ENCODE peak calls at places on chromosomes 2 and 18, in seven cellular contexts. Y, L, K, S, Q, X and T are unnamed samples.
A peak's percentile ranks its signal among the peaks of the same experiment; 100 is the strongest.

GRCh38 chr2:43328157-43328556 is 101.8 kb upstream of the ZFP36L2 start:
- DNase-seq in K (no peak), Q (no peak), L (no peak), S (no peak), X (peak; percentile 84), Y (no peak), T (no peak)

GRCh38 chr18:7957297-7957696 is 390.2 kb downstream of the PTPRM start:
- DNase-seq in Q (no peak), K (no peak), L (no peak), Y (no peak), X (no peak), S (no peak), T (no peak)

GRCh38 chr2:20803287-20803686 is 19.6 kb downstream of the LDAH start:
- DNase-seq in X (no peak), K (no peak), Q (no peak), L (no peak), Y (no peak), S (no peak), T (no peak)

GRCh38 chr2:108925286-108925685 is 63.7 kb downstream of the EDAR start:
- DNase-seq in L (no peak), X (peak; percentile 35), K (no peak), Y (no peak), S (no peak), Q (no peak), T (no peak)

GRCh38 chr2:79453918-79454317 is 58.9 kb upstream of the CTNNA2 start:
- DNase-seq in K (no peak), X (no peak), Q (no peak), L (no peak), Y (peak; percentile 1), S (no peak), T (peak; percentile 4)

GRCh38 chr2:169966449-169966848 is 139.2 kb downstream of the UBR3 start:
- DNase-seq in K (no peak), Q (no peak), S (no peak), Y (no peak), L (no peak), X (no peak), T (no peak)

GRCh38 chr2:69139778-69140177 is 126.8 kb downstream of the ANTXR1 start:
- DNase-seq in Q (no peak), L (no peak), Y (no peak), S (no peak), K (no peak), X (no peak), T (no peak)

GRCh38 chr18:75977069-75977468 is 518.0 kb downstream of the ZNF516 start:
- DNase-seq in S (no peak), K (no peak), L (no peak), X (no peak), Y (peak; percentile 43), Q (no peak), T (no peak)

GRCh38 chr2:27309651-27310050 is 1.4 kb upstream of the UCN start:
- DNase-seq in L (no peak), Q (no peak), S (no peak), Y (no peak), K (no peak), X (no peak), T (no peak)

GRCh38 chr2:173264152-173264551 is 90.5 kb upstream of the CDCA7 start:
- DNase-seq in X (no peak), S (no peak), Q (no peak), Y (no peak), K (no peak), L (no peak), T (no peak)

GRCh38 chr18:48827321-48828200 is 123.2 kb downstream of the SMAD7 start:
- DNase-seq in K (peak; percentile 70), Q (no peak), L (no peak), X (peak; percentile 61), S (peak; percentile 4), Y (peak; percentile 80), T (peak; percentile 64)

GRCh38 chr2:54701029-54701428 is 22.4 kb upstream of the EML6 start:
- DNase-seq in L (no peak), Y (no peak), X (no peak), K (no peak), S (no peak), Q (no peak), T (no peak)

GRCh38 chr18:45384137-45384998 is 230.9 kb upstream of the SLC14A2 start:
- DNase-seq in Y (peak; percentile 70), L (peak; percentile 0), X (no peak), Q (peak; percentile 36), S (peak; percentile 46), K (peak; percentile 45), T (peak; percentile 61)

GRCh38 chr2:3628800-3629199 is 29.2 kb upstream of the ALLC start:
- DNase-seq in L (no peak), S (no peak), X (peak; percentile 65), K (no peak), Q (no peak), Y (no peak), T (no peak)

GRCh38 chr2:208306291-208306690 is 40.2 kb downstream of the PIKFYVE start:
- DNase-seq in Q (no peak), S (no peak), K (no peak), X (no peak), L (no peak), Y (peak; percentile 48), T (no peak)

GRCh38 chr2:239770240-239770639 is 254.9 kb downstream of the NDUFA10 start:
- DNase-seq in S (no peak), Y (no peak), X (peak; percentile 32), Q (no peak), L (no peak), K (no peak), T (no peak)

GRCh38 chr2:65913914-65914786 is 481.8 kb upstream of the SPRED2 start:
- DNase-seq in Y (no peak), Q (no peak), S (no peak), X (no peak), L (no peak), K (no peak), T (no peak)

GRCh38 chr2:158142568-158143332 is 41.1 kb downstream of the UPP2 start:
- DNase-seq in L (no peak), S (no peak), Q (peak; percentile 22), X (no peak), Y (no peak), K (no peak), T (no peak)

GRCh38 chr2:41445865-41446264 is 602.0 kb upstream of the PKDCC start:
- DNase-seq in L (no peak), S (no peak), Y (no peak), Q (no peak), K (no peak), X (no peak), T (no peak)

GRCh38 chr2:102166189-102166845 is 20.5 kb upstream of the IL1RL2 start:
- DNase-seq in S (no peak), Q (peak; percentile 45), X (peak; percentile 77), K (peak; percentile 59), L (no peak), Y (peak; percentile 86), T (no peak)

GRCh38 chr2:100017633-100018032 is 124.8 kb downstream of the AFF3 start:
- DNase-seq in X (no peak), K (no peak), L (no peak), Q (no peak), Y (peak; percentile 70), S (no peak), T (no peak)

GRCh38 chr18:75586576-75586975 is 159.1 kb upstream of the SMIM21 start:
- DNase-seq in Y (no peak), S (no peak), L (no peak), Q (no peak), K (no peak), X (no peak), T (no peak)

GRCh38 chr2:8144785-8145184 is 537.1 kb upstream of the ID2 start:
- DNase-seq in K (no peak), X (no peak), Y (peak; percentile 90), Q (no peak), S (no peak), L (no peak), T (no peak)

GRCh38 chr2:1297376-1298159 is 115.7 kb upstream of the TPO start:
- DNase-seq in K (no peak), Y (no peak), Q (no peak), X (no peak), L (no peak), S (no peak), T (no peak)

GRCh38 chr2:1299053-1299452 is 114.2 kb upstream of the TPO start:
- DNase-seq in S (no peak), K (no peak), Y (no peak), L (no peak), X (no peak), Q (no peak), T (no peak)

GRCh38 chr2:1295740-1296139 is 117.5 kb upstream of the TPO start:
- DNase-seq in Y (no peak), X (no peak), K (no peak), S (no peak), Q (no peak), L (no peak), T (no peak)

GRCh38 chr2:1301056-1301455 is 112.2 kb upstream of the TPO start:
- DNase-seq in Y (no peak), X (no peak), K (no peak), L (no peak), Q (no peak), S (no peak), T (no peak)

DNA sequence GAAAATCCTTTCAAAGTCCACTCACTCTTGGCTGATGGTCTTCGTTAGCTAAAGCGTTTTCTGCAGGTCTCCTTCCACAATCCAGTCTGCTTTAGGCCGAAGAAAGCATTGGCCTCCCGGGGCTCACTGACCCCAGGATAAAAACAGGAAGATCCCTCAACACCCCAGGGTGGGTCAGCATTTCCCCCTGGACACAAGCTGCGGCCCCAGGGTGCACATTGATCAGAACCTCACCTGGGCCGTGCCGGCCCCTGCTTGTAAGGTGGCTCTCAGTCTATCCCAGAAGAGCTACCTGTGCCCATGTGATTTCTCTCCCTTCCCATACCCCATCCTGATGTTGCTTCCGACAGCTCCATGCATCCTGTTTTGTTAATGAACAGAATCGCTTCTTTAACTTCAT is 113.0 kb upstream of the TPO start:
- DNase-seq in L (no peak), S (no peak), Y (no peak), K (no peak), Q (no peak), X (no peak), T (no peak)
- H3K4me3 ChIP-seq in L (no peak overlapping the region), S (no peak overlapping the region), Y (no peak overlapping the region), K (no peak overlapping the region), Q (no peak overlapping the region), X (no peak overlapping the region), T (no peak overlapping the region)

GRCh38 chr2:12504443-12504842 is 212.3 kb upstream of the TRIB2 start:
- DNase-seq in X (no peak), L (no peak), Y (peak; percentile 66), S (no peak), Q (no peak), K (peak; percentile 43), T (no peak)
- H3K4me1 ChIP-seq in X (no peaks in the 10 kb centered on the region), L (peaks cover 88% of the 10 kb centered on the region), Y (peaks cover 46% of the 10 kb centered on the region), S (peaks cover 89% of the 10 kb centered on the region), Q (no peaks in the 10 kb centered on the region), K (peaks cover 7% of the 10 kb centered on the region), T (peaks cover 4% of the 10 kb centered on the region)

GRCh38 chr2:131152065-131152464 is 46.9 kb downstream of the PLEKHB2 start:
- DNase-seq in K (no peak), Q (no peak), L (no peak), Y (no peak), S (no peak), X (no peak), T (no peak)
- H3K27ac ChIP-seq in K (no peak overlapping the region), Q (no peak overlapping the region), L (no peak overlapping the region), Y (no peak overlapping the region), S (no peak overlapping the region), X (no peak overlapping the region), T (no peak overlapping the region)

DNA sequence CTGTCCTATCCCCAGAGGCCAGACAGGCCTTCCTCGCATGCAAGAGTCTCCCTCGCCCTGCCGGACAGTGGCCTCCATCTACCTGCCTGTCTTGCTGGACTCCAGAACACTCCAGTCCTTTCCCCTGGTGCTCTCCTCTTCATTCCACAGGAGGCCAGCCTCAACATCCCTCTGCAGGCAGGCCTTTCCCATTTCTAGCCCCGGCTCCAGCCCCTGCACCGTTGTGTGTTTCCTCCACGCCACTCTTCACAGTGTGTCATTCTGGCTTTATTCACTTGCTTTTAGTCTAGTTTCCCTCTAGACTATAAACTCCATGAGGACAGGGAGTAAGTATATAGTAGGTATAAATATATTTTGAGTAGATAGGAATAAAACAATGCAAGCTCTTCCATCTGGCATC is 81.2 kb downstream of the LOXHD1 start:
- DNase-seq in K (no peak), L (no peak), Q (no peak), X (no peak), S (no peak), Y (no peak), T (no peak)
- H3K4me3 ChIP-seq in K (no peak overlapping the region), L (no peak overlapping the region), Q (no peak overlapping the region), X (no peak overlapping the region), S (no peak overlapping the region), Y (no peak overlapping the region), T (no peak overlapping the region)